ENCODE peak calls at places on chromosomes 12 and 14, in four cellular contexts. L, O, H and Q are unnamed samples.
A peak's percentile ranks its signal among the peaks of the same experiment; 100 is the strongest.

GRCh38 chr12:6507102-6507998 is 13.4 kb downstream of the NCAPD2 start:
- DNase-seq in H (peak; percentile 19), L (no peak), O (no peak), Q (no peak)

GRCh38 chr14:87847216-87847615 is 145.8 kb downstream of the GALC start:
- DNase-seq in L (no peak), O (no peak), H (no peak), Q (no peak)

GRCh38 chr12:106123551-106123991 is 15.2 kb downstream of the NUAK1 start:
- DNase-seq in O (no peak), H (no peak), L (peak; percentile 36), Q (no peak)

GRCh38 chr14:77369280-77369679 is 7.6 kb downstream of the TMED8 start:
- DNase-seq in O (no peak), L (no peak), H (no peak), Q (no peak)

GRCh38 chr14:56760164-56760914 is 49.9 kb downstream of the OTX2 start:
- DNase-seq in L (no peak), H (no peak), O (no peak), Q (no peak)

GRCh38 chr12:17304503-17305347 is 698.8 kb upstream of the LMO3 start:
- DNase-seq in O (no peak), H (no peak), L (no peak), Q (no peak)

GRCh38 chr12:2052861-2053674 is at the start of gene CACNA1C:
- DNase-seq in H (no peak), O (peak; percentile 68), L (peak; percentile 66), Q (peak; percentile 52)

GRCh38 chr12:20272801-20273200 is 95.5 kb upstream of the PDE3A start:
- DNase-seq in L (no peak), H (no peak), O (no peak), Q (no peak)

GRCh38 chr14:21991130-21991529 is 317.5 kb upstream of the OR4E1 start:
- DNase-seq in H (no peak), O (no peak), L (no peak), Q (no peak)

GRCh38 chr12:989751-990278 is 1.2 kb upstream of the ERC1 start:
- DNase-seq in H (no peak), L (peak; percentile 86), O (peak; percentile 21), Q (peak; percentile 30)

GRCh38 chr14:94685166-94685581 is 73.0 kb downstream of the SERPINA3 start:
- DNase-seq in O (no peak), L (no peak), H (no peak), Q (peak; percentile 68)

GRCh38 chr12:85920324-85920947 is 46.3 kb downstream of the NTS start:
- DNase-seq in O (peak; percentile 6), L (peak; percentile 26), H (no peak), Q (peak; percentile 74)

GRCh38 chr14:50658203-50658602 is 9.9 kb downstream of the SAV1 start:
- DNase-seq in L (peak; percentile 82), H (no peak), O (no peak), Q (no peak)

GRCh38 chr12:95574799-95575452 is 23.6 kb upstream of the USP44 start:
- DNase-seq in H (no peak), O (no peak), L (peak; percentile 60), Q (peak; percentile 85)

GRCh38 chr14:54593860-54594259 is 26.9 kb downstream of the SAMD4A start:
- DNase-seq in H (no peak), O (no peak), L (peak; percentile 47), Q (no peak)

GRCh38 chr12:65327207-65328076 is 49.0 kb downstream of the MSRB3 start:
- DNase-seq in O (no peak), H (no peak), L (peak; percentile 58), Q (no peak)

GRCh38 chr12:3103806-3104205 is 26.6 kb downstream of the TSPAN9 start:
- DNase-seq in H (no peak), O (no peak), L (no peak), Q (no peak)

GRCh38 chr14:79161576-79161975 is 991.4 kb downstream of the NRXN3 start:
- DNase-seq in H (peak; percentile 9), O (peak; percentile 46), L (peak; percentile 26), Q (peak; percentile 48)

GRCh38 chr12:117832459-117833457 is 136.0 kb downstream of the KSR2 start:
- DNase-seq in L (peak; percentile 22), H (no peak), O (no peak), Q (no peak)

GRCh38 chr12:53560386-53560785 is 53.1 kb upstream of the NPFF start:
- DNase-seq in H (no peak), O (no peak), L (peak; percentile 11), Q (no peak)

GRCh38 chr14:52021971-52022600 is 32.7 kb downstream of the RTRAF start:
- DNase-seq in H (no peak), O (no peak), L (peak; percentile 54), Q (no peak)

GRCh38 chr12:131989021-131989420 is 39.3 kb downstream of the EP400 start:
- DNase-seq in O (no peak), H (no peak), L (no peak), Q (no peak)

GRCh38 chr12:131990066-131990979 is 40.6 kb downstream of the EP400 start:
- DNase-seq in L (no peak), O (peak; percentile 77), H (peak; percentile 46), Q (no peak)

GRCh38 chr12:131988054-131988796 is 38.5 kb downstream of the EP400 start:
- DNase-seq in L (no peak), O (no peak), H (no peak), Q (no peak)

GRCh38 chr12:131991816-131992430 is 42.2 kb downstream of the EP400 start:
- DNase-seq in H (no peak), O (no peak), L (peak; percentile 22), Q (no peak)

DNA sequence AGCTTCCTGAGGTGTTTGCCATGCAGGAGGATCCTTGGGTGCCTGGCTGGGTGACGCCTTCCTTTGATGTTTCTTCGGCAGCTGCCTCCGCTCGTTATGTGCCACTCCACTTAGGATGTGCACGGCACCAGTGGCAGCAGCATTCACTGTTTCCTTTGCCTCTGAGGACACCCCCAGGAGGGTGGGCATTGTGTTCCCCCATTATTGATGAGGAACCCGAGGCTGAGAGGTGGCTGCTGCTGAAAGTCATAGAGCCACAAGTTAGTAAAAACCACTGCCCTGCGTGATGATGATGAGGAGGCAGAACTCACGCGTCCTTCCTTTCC is 41.2 kb downstream of the EP400 start:
- DNase-seq in H (no peak), L (no peak), O (no peak), Q (no peak)
- H2BK12ac ChIP-seq in H (peak overlapping the region; percentile 99), L (no peak overlapping the region), O (peak overlapping the region; percentile 78), Q (peak overlapping the region; percentile 64)

GRCh38 chr12:102956738-102957338 is 636 bp upstream of the ASCL1 start:
- DNase-seq in O (no peak), H (no peak), L (no peak), Q (no peak)

GRCh38 chr12:102957339-102958050 is at the start of gene ASCL1:
- DNase-seq in L (peak; percentile 28), H (no peak), O (no peak), Q (peak; percentile 17)

GRCh38 chr12:102958830-102959176 is 1.3 kb downstream of the ASCL1 start:
- DNase-seq in L (no peak), O (no peak), H (no peak), Q (no peak)

GRCh38 chr12:102959391-102959790 is 1.9 kb downstream of the ASCL1 start:
- DNase-seq in L (no peak), H (no peak), O (no peak), Q (no peak)

DNA sequence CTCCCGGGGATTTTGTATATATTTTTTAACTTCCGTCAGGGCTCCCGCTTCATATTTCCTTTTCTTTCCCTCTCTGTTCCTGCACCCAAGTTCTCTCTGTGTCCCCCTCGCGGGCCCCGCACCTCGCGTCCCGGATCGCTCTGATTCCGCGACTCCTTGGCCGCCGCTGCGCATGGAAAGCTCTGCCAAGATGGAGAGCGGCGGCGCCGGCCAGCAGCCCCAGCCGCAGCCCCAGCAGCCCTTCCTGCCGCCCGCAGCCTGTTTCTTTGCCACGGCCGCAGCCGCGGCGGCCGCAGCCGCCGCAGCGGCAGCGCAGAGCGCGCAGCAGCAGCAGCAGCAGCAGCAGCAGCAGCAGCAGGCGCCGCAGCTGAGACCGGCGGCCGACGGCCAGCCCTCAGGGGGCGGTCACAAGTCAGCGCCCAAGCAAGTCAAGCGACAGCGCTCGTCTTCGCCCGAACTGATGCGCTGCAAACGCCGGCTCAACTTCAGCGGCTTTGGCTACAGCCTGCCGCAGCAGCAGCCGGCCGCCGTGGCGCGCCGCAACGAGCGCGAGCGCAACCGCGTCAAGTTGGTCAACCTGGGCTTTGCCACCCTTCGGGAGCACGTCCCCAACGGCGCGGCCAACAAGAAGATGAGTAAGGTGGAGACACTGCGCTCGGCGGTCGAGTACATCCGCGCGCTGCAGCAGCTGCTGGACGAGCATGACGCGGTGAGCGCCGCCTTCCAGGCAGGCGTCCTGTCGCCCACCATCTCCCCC is 777 bp downstream of the ASCL1 start:
- DNase-seq in H (no peak), L (peak; percentile 36), O (peak; percentile 81), Q (peak; percentile 39)
- H3K4me3 ChIP-seq in H (peak overlapping the region; percentile 31), L (peak overlapping the region; percentile 37), O (peak overlapping the region; percentile 80), Q (no peak overlapping the region)

DNA sequence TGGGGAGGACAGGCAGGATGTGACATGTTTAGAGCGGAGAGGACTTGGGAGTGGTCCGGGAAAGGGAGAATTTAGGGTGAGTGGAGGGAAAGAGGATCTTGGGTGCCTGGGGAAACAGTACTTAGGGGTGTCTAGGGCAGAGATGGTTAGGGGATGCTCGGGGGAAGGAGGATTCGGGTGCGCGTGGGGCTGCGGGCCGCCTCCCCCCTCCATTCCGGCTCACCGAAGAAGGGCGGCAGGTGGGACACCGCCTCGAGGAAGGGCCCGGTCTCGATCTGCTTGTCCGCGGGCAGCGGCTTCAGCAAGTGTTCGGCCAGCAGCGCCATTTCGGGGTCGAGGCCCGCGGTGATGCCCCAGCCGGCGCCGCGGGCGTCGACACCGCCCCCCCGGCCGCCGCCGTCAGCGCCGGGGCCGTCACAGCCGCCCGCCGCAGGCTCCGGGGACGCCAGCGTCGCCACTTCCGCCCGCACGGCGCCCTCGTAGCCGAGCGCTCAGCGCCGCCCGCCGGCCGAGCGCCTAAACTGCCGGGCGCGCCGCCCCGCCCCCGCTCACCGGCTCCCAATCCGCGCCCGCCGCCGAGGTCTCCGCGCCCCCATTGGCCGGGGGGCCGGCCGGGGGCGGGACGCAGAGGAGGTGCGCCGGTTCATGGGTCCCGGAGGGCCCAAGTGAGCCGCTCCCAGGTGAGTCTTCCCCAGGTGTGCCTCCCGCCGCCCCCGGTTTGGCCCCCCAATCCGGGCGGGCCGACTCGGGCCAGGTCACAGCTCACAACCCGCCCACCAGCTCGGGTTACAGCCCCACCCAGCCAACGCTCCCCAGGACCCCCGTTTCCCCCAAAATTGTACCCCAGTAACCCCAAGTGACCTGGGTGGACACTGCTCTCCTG is at the start of gene GLTP:
- DNase-seq in L (peak; percentile 78), H (peak; percentile 44), O (peak; percentile 83), Q (peak; percentile 92)
- H2BK12ac ChIP-seq in L (peak within 1 kb of the TSS; percentile 23), H (peak within 1 kb of the TSS; percentile 41), O (no peak within 1 kb of the TSS), Q (peak within 1 kb of the TSS; percentile 68)

DNA sequence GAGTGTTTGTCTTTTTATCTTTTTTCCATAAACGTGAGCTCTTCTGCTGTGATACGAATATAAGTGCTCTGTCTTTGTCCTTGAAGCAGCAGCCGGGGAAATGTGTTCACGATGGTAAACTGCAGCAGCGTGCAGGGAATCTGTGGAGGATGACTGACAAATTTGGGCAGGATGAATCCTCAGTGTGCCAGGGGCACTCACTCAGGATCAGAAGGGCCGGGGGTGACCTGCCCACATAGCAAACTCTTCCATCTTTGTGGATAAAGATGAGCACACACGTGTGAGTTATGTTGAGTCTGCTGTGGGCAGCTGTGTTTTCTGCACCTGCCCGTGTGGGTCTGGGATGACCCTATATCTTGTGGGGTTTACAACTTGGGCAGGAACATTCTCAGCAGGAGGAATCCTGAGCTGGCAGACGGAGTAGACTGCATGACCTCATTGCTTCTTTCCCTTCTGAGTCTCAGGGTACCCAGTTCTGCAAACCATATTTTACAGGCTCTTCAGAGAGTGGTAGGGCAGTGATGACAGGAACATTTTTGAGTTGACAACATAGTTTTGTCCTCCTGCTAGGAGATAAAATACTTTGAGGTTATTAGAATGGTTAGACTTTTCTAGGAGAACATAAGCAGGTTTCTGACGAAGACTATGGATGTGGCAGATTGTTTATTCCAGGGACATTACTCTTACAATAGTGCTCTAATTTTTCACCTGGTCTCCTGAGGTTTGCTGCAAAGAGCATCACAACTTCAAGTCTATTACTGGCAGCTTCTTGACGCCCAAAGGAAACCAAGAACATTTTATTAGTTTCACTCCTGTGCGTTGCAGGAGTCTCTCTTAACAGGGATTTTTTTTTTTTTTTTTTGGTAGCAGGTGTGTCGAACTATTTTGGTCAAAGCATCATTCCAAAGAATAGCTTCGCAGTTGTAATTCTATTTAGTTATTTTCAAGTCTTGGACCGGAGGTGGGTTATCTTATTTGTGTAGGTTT is 910 bp downstream of the ANO4 start:
- DNase-seq in H (no peak), O (no peak), L (peak; percentile 33), Q (no peak)
- H3K4me3 ChIP-seq in H (no peak overlapping the region), O (no peak overlapping the region), L (no peak overlapping the region), Q (peak overlapping the region; percentile 52)